ENCODE peak calls at places on chromosomes 11 and 22, in six cellular contexts. One of them, this sample, is unnamed.

GRCh38 chr11:26558191-26558590 is 13.9 kb downstream of the MUC15 start:
- DNase-seq in NCI-H1092: no peak
- DNase-seq in T47D: no peak
- DNase-seq in left cardiac atrium: no peak
- DNase-seq in NCI-H1417: peak
- DNase-seq in lower lobe of right lung: no peak
- DNase-seq in this sample: no peak

GRCh38 chr11:122104381-122104780 is 11.6 kb downstream of the BLID start:
- DNase-seq in left cardiac atrium: no peak
- DNase-seq in T47D: no peak
- DNase-seq in lower lobe of right lung: no peak
- DNase-seq in NCI-H1092: no peak
- DNase-seq in NCI-H1417: no peak
- DNase-seq in this sample: no peak

GRCh38 chr11:36352919-36353318 is 56.8 kb downstream of the PRR5L start:
- DNase-seq in left cardiac atrium: no peak
- DNase-seq in NCI-H1092: no peak
- DNase-seq in T47D: no peak
- DNase-seq in lower lobe of right lung: no peak
- DNase-seq in NCI-H1417: no peak
- DNase-seq in this sample: no peak

GRCh38 chr11:128532571-128533091 is 54.7 kb downstream of the ETS1 start:
- DNase-seq in lower lobe of right lung: no peak
- DNase-seq in NCI-H1092: peak
- DNase-seq in NCI-H1417: peak
- DNase-seq in left cardiac atrium: no peak
- DNase-seq in T47D: no peak
- DNase-seq in this sample: no peak

GRCh38 chr11:69172674-69173073 is 16.9 kb downstream of the SMIM38 start:
- DNase-seq in T47D: no peak
- DNase-seq in lower lobe of right lung: no peak
- DNase-seq in NCI-H1092: no peak
- DNase-seq in left cardiac atrium: no peak
- DNase-seq in NCI-H1417: no peak
- DNase-seq in this sample: peak

GRCh38 chr11:77436969-77437368 is 36.9 kb downstream of the PAK1 start:
- DNase-seq in NCI-H1417: no peak
- DNase-seq in T47D: no peak
- DNase-seq in left cardiac atrium: no peak
- DNase-seq in NCI-H1092: no peak
- DNase-seq in lower lobe of right lung: no peak
- DNase-seq in this sample: no peak

GRCh38 chr11:61453702-61454101 is 23.8 kb downstream of the SDHAF2 start:
- DNase-seq in T47D: no peak
- DNase-seq in NCI-H1092: no peak
- DNase-seq in left cardiac atrium: no peak
- DNase-seq in lower lobe of right lung: no peak
- DNase-seq in NCI-H1417: no peak
- DNase-seq in this sample: peak

GRCh38 chr22:22710719-22711531 is 66.5 kb downstream of the GGTLC2 start:
- DNase-seq in lower lobe of right lung: peak
- DNase-seq in left cardiac atrium: peak
- DNase-seq in NCI-H1417: peak
- DNase-seq in NCI-H1092: peak
- DNase-seq in T47D: peak
- DNase-seq in this sample: no peak

GRCh38 chr11:35390737-35391682 is 28.3 kb downstream of the SLC1A2 start:
- DNase-seq in NCI-H1092: no peak
- DNase-seq in lower lobe of right lung: no peak
- DNase-seq in NCI-H1417: peak
- DNase-seq in left cardiac atrium: no peak
- DNase-seq in T47D: no peak
- DNase-seq in this sample: no peak

GRCh38 chr11:4626207-4627105 is 10.8 kb upstream of the OR51D1 start:
- DNase-seq in left cardiac atrium: peak
- DNase-seq in lower lobe of right lung: no peak
- DNase-seq in T47D: no peak
- DNase-seq in NCI-H1417: peak
- DNase-seq in NCI-H1092: peak
- DNase-seq in this sample: no peak

GRCh38 chr11:125069796-125070195 is 6.7 kb downstream of the SLC37A2 start:
- DNase-seq in left cardiac atrium: no peak
- DNase-seq in lower lobe of right lung: no peak
- DNase-seq in T47D: no peak
- DNase-seq in NCI-H1092: no peak
- DNase-seq in NCI-H1417: peak
- DNase-seq in this sample: no peak

GRCh38 chr11:2890466-2891241 is 5.1 kb upstream of the CDKN1C start:
- DNase-seq in left cardiac atrium: peak
- DNase-seq in NCI-H1092: peak
- DNase-seq in T47D: no peak
- DNase-seq in NCI-H1417: peak
- DNase-seq in lower lobe of right lung: peak
- DNase-seq in this sample: no peak

GRCh38 chr11:44923796-44924195 is 26.9 kb downstream of the TP53I11 start:
- DNase-seq in NCI-H1092: no peak
- DNase-seq in NCI-H1417: no peak
- DNase-seq in T47D: no peak
- DNase-seq in left cardiac atrium: no peak
- DNase-seq in lower lobe of right lung: no peak
- DNase-seq in this sample: no peak

GRCh38 chr11:75035911-75036536 is 47.3 kb downstream of the NEU3 start:
- DNase-seq in lower lobe of right lung: no peak
- DNase-seq in left cardiac atrium: no peak
- DNase-seq in NCI-H1417: peak
- DNase-seq in T47D: no peak
- DNase-seq in NCI-H1092: no peak
- DNase-seq in this sample: no peak

GRCh38 chr22:23696326-23696851 is 5.6 kb downstream of the RGL4 start:
- DNase-seq in T47D: no peak
- DNase-seq in NCI-H1092: no peak
- DNase-seq in left cardiac atrium: no peak
- DNase-seq in NCI-H1417: no peak
- DNase-seq in lower lobe of right lung: peak
- DNase-seq in this sample: peak

GRCh38 chr22:37234736-37235711 is 9.0 kb downstream of the RAC2 start:
- DNase-seq in lower lobe of right lung: peak
- DNase-seq in left cardiac atrium: no peak
- DNase-seq in NCI-H1417: no peak
- DNase-seq in T47D: no peak
- DNase-seq in NCI-H1092: no peak
- DNase-seq in this sample: peak

GRCh38 chr22:22358136-22358535 is 113.5 kb downstream of the VPREB1 start:
- DNase-seq in lower lobe of right lung: no peak
- DNase-seq in T47D: no peak
- DNase-seq in left cardiac atrium: no peak
- DNase-seq in NCI-H1092: no peak
- DNase-seq in NCI-H1417: no peak
- DNase-seq in this sample: no peak

GRCh38 chr22:21613553-21614233 is 16.1 kb downstream of the YDJC start:
- DNase-seq in T47D: no peak
- DNase-seq in left cardiac atrium: no peak
- DNase-seq in NCI-H1092: no peak
- DNase-seq in NCI-H1417: no peak
- DNase-seq in lower lobe of right lung: no peak
- DNase-seq in this sample: no peak

GRCh38 chr22:17191163-17191562 is 28.1 kb downstream of the ADA2 start:
- DNase-seq in NCI-H1092: no peak
- DNase-seq in T47D: no peak
- DNase-seq in lower lobe of right lung: no peak
- DNase-seq in left cardiac atrium: no peak
- DNase-seq in NCI-H1417: no peak
- DNase-seq in this sample: no peak

GRCh38 chr11:131629925-131630324 is 259.5 kb downstream of the NTM start:
- DNase-seq in T47D: no peak
- DNase-seq in left cardiac atrium: no peak
- DNase-seq in lower lobe of right lung: no peak
- DNase-seq in NCI-H1092: no peak
- DNase-seq in NCI-H1417: no peak
- DNase-seq in this sample: no peak

GRCh38 chr11:132649277-132649676 is 883.0 kb downstream of the OPCML start:
- DNase-seq in NCI-H1417: no peak
- DNase-seq in NCI-H1092: no peak
- DNase-seq in left cardiac atrium: no peak
- DNase-seq in T47D: no peak
- DNase-seq in lower lobe of right lung: no peak
- DNase-seq in this sample: no peak

GRCh38 chr22:45818130-45819085 is 146.8 kb downstream of the ATXN10 start:
- DNase-seq in lower lobe of right lung: no peak
- DNase-seq in NCI-H1092: no peak
- DNase-seq in T47D: no peak
- DNase-seq in left cardiac atrium: peak
- DNase-seq in NCI-H1417: no peak
- DNase-seq in this sample: no peak

GRCh38 chr22:36356708-36357694 is 30.8 kb downstream of the MYH9 start:
- DNase-seq in NCI-H1092: no peak
- DNase-seq in NCI-H1417: no peak
- DNase-seq in T47D: no peak
- DNase-seq in lower lobe of right lung: no peak
- DNase-seq in left cardiac atrium: no peak
- DNase-seq in this sample: no peak

GRCh38 chr11:85875505-85875904 is 20.3 kb downstream of the CCDC83 start:
- DNase-seq in NCI-H1092: no peak
- DNase-seq in T47D: no peak
- DNase-seq in NCI-H1417: no peak
- DNase-seq in lower lobe of right lung: no peak
- DNase-seq in left cardiac atrium: no peak
- DNase-seq in this sample: no peak

GRCh38 chr11:130528862-130529261 is 80.4 kb downstream of the ADAMTS15 start:
- DNase-seq in NCI-H1417: no peak
- DNase-seq in NCI-H1092: no peak
- DNase-seq in left cardiac atrium: peak
- DNase-seq in lower lobe of right lung: no peak
- DNase-seq in T47D: no peak
- DNase-seq in this sample: no peak

GRCh38 chr11:86548278-86548917 is 124.0 kb downstream of the ME3 start:
- DNase-seq in NCI-H1417: no peak
- DNase-seq in lower lobe of right lung: no peak
- DNase-seq in left cardiac atrium: no peak
- DNase-seq in T47D: no peak
- DNase-seq in NCI-H1092: no peak
- DNase-seq in this sample: no peak

GRCh38 chr11:44753965-44754645 is 27.3 kb downstream of the TSPAN18 start:
- DNase-seq in lower lobe of right lung: no peak
- DNase-seq in T47D: no peak
- DNase-seq in NCI-H1092: no peak
- DNase-seq in left cardiac atrium: no peak
- DNase-seq in NCI-H1417: peak
- DNase-seq in this sample: peak